ENCODE peak calls at places on chromosomes 1 and 21, in five cellular contexts. V is H1, U is heart left ventricle, Q is GM12878, M is stomach. D is an unnamed sample.

GRCh38 chr21:18499761-18500376 is 96.3 kb upstream of the TMPRSS15 start:
- DNase-seq in V (peak; percentile 66), U (no peak), Q (no peak), M (peak; percentile 40), D (no peak)

GRCh38 chr1:74819062-74819461 is 86.1 kb downstream of the TYW3 start:
- DNase-seq in V (no peak), U (no peak), Q (no peak), M (no peak), D (no peak)

GRCh38 chr1:59128784-59129227 is 168.1 kb upstream of the FGGY start:
- DNase-seq in V (no peak), U (no peak), Q (no peak), M (no peak), D (no peak)

GRCh38 chr1:105891308-105891707 is 1165.2 kb upstream of the PRMT6 start:
- DNase-seq in V (no peak), U (no peak), Q (no peak), M (no peak), D (no peak)

GRCh38 chr1:3981746-3982505 is 81.9 kb upstream of the C1orf174 start:
- DNase-seq in V (no peak), U (no peak), Q (no peak), M (no peak), D (no peak)

GRCh38 chr1:63878914-63879313 is 105.1 kb downstream of the ROR1 start:
- DNase-seq in V (no peak), U (no peak), Q (no peak), M (no peak), D (no peak)

GRCh38 chr1:160795951-160796383 is at the start of gene LY9:
- DNase-seq in V (no peak), U (no peak), Q (peak; percentile 97), M (peak; percentile 45), D (peak; percentile 31)

GRCh38 chr21:42258150-42258884 is 39.4 kb downstream of the ABCG1 start:
- DNase-seq in V (peak; percentile 92), U (peak; percentile 75), Q (no peak), M (peak; percentile 79), D (peak; percentile 32)

GRCh38 chr1:4367230-4367629 is 287.2 kb upstream of the AJAP1 start:
- DNase-seq in V (no peak), U (no peak), Q (no peak), M (no peak), D (no peak)

GRCh38 chr1:26094677-26095383 is 16.8 kb upstream of the PDIK1L start:
- DNase-seq in V (peak; percentile 76), U (peak; percentile 87), Q (no peak), M (no peak), D (no peak)

GRCh38 chr1:185559684-185560310 is 174.4 kb upstream of the HMCN1 start:
- DNase-seq in V (peak; percentile 54), U (peak; percentile 34), Q (peak; percentile 72), M (peak; percentile 67), D (no peak)

GRCh38 chr1:162944974-162945639 is 84.1 kb upstream of the CCDC190 start:
- DNase-seq in V (no peak), U (no peak), Q (no peak), M (no peak), D (no peak)

GRCh38 chr1:11320153-11320936 is 47.3 kb downstream of the UBIAD1 start:
- DNase-seq in V (peak; percentile 91), U (no peak), Q (no peak), M (no peak), D (no peak)

GRCh38 chr21:46145159-46145839 is 10.1 kb downstream of the FTCD start:
- DNase-seq in V (no peak), U (peak; percentile 25), Q (no peak), M (no peak), D (no peak)

GRCh38 chr1:236576004-236576403 is 28.3 kb downstream of the HEATR1 start:
- DNase-seq in V (no peak), U (no peak), Q (no peak), M (no peak), D (no peak)

GRCh38 chr1:241139047-241139446 is 218.0 kb downstream of the RGS7 start:
- DNase-seq in V (no peak), U (no peak), Q (no peak), M (no peak), D (no peak)

GRCh38 chr1:14108356-14109275 is 408.6 kb downstream of the PRDM2 start:
- DNase-seq in V (no peak), U (no peak), Q (no peak), M (no peak), D (no peak)

GRCh38 chr1:19390901-19391595 is 78.9 kb downstream of the SLC66A1 start:
- DNase-seq in V (no peak), U (no peak), Q (peak; percentile 70), M (peak; percentile 62), D (no peak)

GRCh38 chr1:209839875-209840491 is 12.2 kb downstream of the UTP25 start:
- DNase-seq in V (no peak), U (no peak), Q (no peak), M (no peak), D (no peak)

GRCh38 chr1:3627515-3628253 is 2.9 kb downstream of the TPRG1L start:
- DNase-seq in V (no peak), U (no peak), Q (no peak), M (no peak), D (no peak)

GRCh38 chr21:42586406-42586805 is 67.0 kb upstream of the PDE9A start:
- DNase-seq in V (no peak), U (no peak), Q (no peak), M (no peak), D (no peak)

GRCh38 chr1:9651565-9652378 is at the start of gene PIK3CD:
- DNase-seq in V (peak; percentile 76), U (no peak), Q (no peak), M (no peak), D (no peak)

GRCh38 chr1:182163821-182164223 is 102.3 kb upstream of the ZNF648 start:
- DNase-seq in V (no peak), U (peak; percentile 35), Q (no peak), M (no peak), D (no peak)

GRCh38 chr1:5297878-5298239 is 643.5 kb downstream of the AJAP1 start:
- DNase-seq in V (no peak), U (no peak), Q (no peak), M (no peak), D (no peak)

GRCh38 chr1:58814251-58815068 is 30.6 kb upstream of the JUN start:
- DNase-seq in V (peak; percentile 79), U (peak; percentile 80), Q (no peak), M (peak; percentile 86), D (no peak)

GRCh38 chr1:156845055-156845952 is 13.6 kb downstream of the INSRR start:
- DNase-seq in V (peak; percentile 76), U (no peak), Q (no peak), M (no peak), D (no peak)

GRCh38 chr1:234599617-234600417 is 10.2 kb downstream of the IRF2BP2 start:
- DNase-seq in V (peak; percentile 78), U (peak; percentile 94), Q (no peak), M (peak; percentile 89), D (peak; percentile 63)

GRCh38 chr1:194940336-194940735 is 1667.9 kb downstream of the KCNT2 start:
- DNase-seq in V (no peak), U (no peak), Q (no peak), M (no peak), D (no peak)

GRCh38 chr1:171113377-171113776 is 22.7 kb downstream of the FMO3 start:
- DNase-seq in V (no peak), U (no peak), Q (no peak), M (no peak), D (no peak)

GRCh38 chr1:99557556-99558256 is 88.2 kb upstream of the PALMD start:
- DNase-seq in V (no peak), U (no peak), Q (no peak), M (no peak), D (no peak)

GRCh38 chr1:181482521-181483083 is 715 bp upstream of the CACNA1E start:
- DNase-seq in V (peak; percentile 84), U (no peak), Q (no peak), M (peak; percentile 41), D (no peak)

GRCh38 chr1:236465959-236466303 is 57.9 kb upstream of the LGALS8 start:
- DNase-seq in V (no peak), U (no peak), Q (peak; percentile 44), M (no peak), D (no peak)

GRCh38 chr1:53442297-53442696 is 16.9 kb upstream of the DMRTB1 start:
- DNase-seq in V (peak; percentile 41), U (no peak), Q (no peak), M (no peak), D (no peak)

GRCh38 chr21:36323032-36323431 is 3.0 kb downstream of the MORC3 start:
- DNase-seq in V (no peak), U (no peak), Q (no peak), M (no peak), D (no peak)

GRCh38 chr1:46532498-46533178 is 18.8 kb downstream of the KNCN start:
- DNase-seq in V (peak; percentile 87), U (peak; percentile 55), Q (no peak), M (peak; percentile 64), D (no peak)

DNA sequence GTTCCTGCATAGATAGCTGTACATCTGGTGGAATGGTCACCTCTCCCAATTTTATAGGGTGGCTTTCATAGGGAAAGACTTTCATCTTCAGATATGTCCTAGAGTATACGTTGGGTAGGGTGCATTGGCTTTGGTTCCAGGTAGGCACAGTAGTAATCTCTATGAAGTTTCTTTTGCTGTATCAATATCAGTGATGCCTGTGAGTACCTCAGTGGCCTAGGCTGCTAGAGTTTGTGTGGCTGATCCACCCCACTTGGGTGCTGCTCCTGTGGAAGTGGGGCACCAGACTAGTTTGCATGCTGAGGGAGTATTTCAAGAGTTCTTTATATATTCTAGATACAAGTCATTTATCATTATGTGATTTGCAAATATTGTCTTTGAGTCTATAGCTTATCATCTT is 370.5 kb upstream of the VAMP3 start:
- DNase-seq in V (no peak), U (no peak), Q (no peak), M (peak; percentile 16), D (no peak)
- TF ChIP-seq POLR2A in V (no peak), U (no peak), Q (no peak), M (no peak), D (no peak)

GRCh38 chr1:43444827-43445225 is 8.9 kb downstream of the HYI start:
- DNase-seq in V (no peak), U (no peak), Q (no peak), M (peak; percentile 23), D (no peak)
- H3K36me3 ChIP-seq in V (peaks cover 17% of the 10 kb centered on the region), U (peaks cover 13% of the 10 kb centered on the region), Q (peaks cover 35% of the 10 kb centered on the region), M (peaks cover 100% of the 10 kb centered on the region), D (peaks cover 100% of the 10 kb centered on the region)

GRCh38 chr1:155320661-155321576 is at the start of gene RUSC1:
- DNase-seq in V (peak; percentile 95), U (peak; percentile 86), Q (no peak), M (peak; percentile 75), D (no peak)
- TF ChIP-seq POLR2A in V (no peak), U (peak; percentile 53), Q (peak; percentile 74), M (no peak), D (no peak)

GRCh38 chr1:54680387-54680786 is 35.3 kb upstream of the TTC4 start:
- DNase-seq in V (no peak), U (no peak), Q (no peak), M (no peak), D (no peak)

GRCh38 chr1:54683453-54683852 is 32.2 kb upstream of the TTC4 start:
- DNase-seq in V (no peak), U (no peak), Q (no peak), M (no peak), D (no peak)

GRCh38 chr1:54681396-54681795 is 34.3 kb upstream of the TTC4 start:
- DNase-seq in V (no peak), U (no peak), Q (no peak), M (no peak), D (no peak)

GRCh38 chr1:54685335-54685905 is 30.2 kb upstream of the TTC4 start:
- DNase-seq in V (no peak), U (no peak), Q (no peak), M (no peak), D (no peak)

GRCh38 chr1:54686155-54686554 is 29.5 kb upstream of the TTC4 start:
- DNase-seq in V (no peak), U (no peak), Q (no peak), M (no peak), D (no peak)
- H3K36me3 ChIP-seq in V (no peaks in the 10 kb centered on the region), U (no peaks in the 10 kb centered on the region), Q (no peaks in the 10 kb centered on the region), M (peaks cover 11% of the 10 kb centered on the region), D (no peaks in the 10 kb centered on the region)

D was measured in esophagus squamous epithelium.